ENCODE peak calls at places on chromosomes 1 and 21, in six cellular contexts. W is IMR-90, N is mesenchymal stem cell, C is mesendoderm, X is trophoblast cell, Z is H1. R is an unnamed sample.

GRCh38 chr1:214574598-214575411 is 23.4 kb upstream of the PTPN14 start:
- DNase-seq in X (peak), C (no peak), W (no peak), Z (no peak), N (no peak), R (no peak)

GRCh38 chr1:17170571-17170970 is 34.4 kb upstream of the PADI1 start:
- DNase-seq in W (peak), X (no peak), Z (no peak), N (peak), C (no peak), R (no peak)

GRCh38 chr1:247266053-247266452 is 10.2 kb downstream of the VN1R5 start:
- DNase-seq in X (no peak), C (no peak), W (peak), N (no peak), Z (no peak), R (no peak)

GRCh38 chr1:156421062-156421938 is 52.3 kb downstream of the RHBG start:
- DNase-seq in C (peak), Z (peak), N (peak), X (peak), W (peak), R (peak)

GRCh38 chr1:36691374-36691773 is 208.7 kb upstream of the CSF3R start:
- DNase-seq in N (no peak), X (peak), C (no peak), Z (no peak), W (no peak), R (no peak)

GRCh38 chr1:237124856-237125462 is 83.0 kb downstream of the RYR2 start:
- DNase-seq in N (no peak), C (peak), X (peak), W (no peak), Z (no peak), R (no peak)

GRCh38 chr1:183159960-183160359 is 26.1 kb upstream of the LAMC2 start:
- DNase-seq in N (no peak), X (peak), Z (no peak), C (peak), W (no peak), R (no peak)

GRCh38 chr1:10888791-10889627 is 92.6 kb upstream of the CASZ1 start:
- DNase-seq in C (no peak), W (no peak), X (no peak), N (no peak), Z (peak), R (no peak)

GRCh38 chr1:76562292-76562691 is 305.0 kb upstream of the ST6GALNAC5 start:
- DNase-seq in W (no peak), C (no peak), N (no peak), Z (no peak), X (no peak), R (no peak)

GRCh38 chr1:41366428-41367101 is 5.3 kb downstream of the FOXO6 start:
- DNase-seq in Z (peak), N (no peak), W (no peak), X (no peak), C (no peak), R (no peak)

GRCh38 chr21:37896788-37897187 is 19.5 kb downstream of the KCNJ6 start:
- DNase-seq in N (no peak), W (no peak), X (no peak), Z (no peak), C (no peak), R (no peak)

GRCh38 chr1:212970085-212970484 is 19.7 kb downstream of the VASH2 start:
- DNase-seq in N (no peak), W (no peak), Z (no peak), C (peak), X (no peak), R (no peak)

GRCh38 chr1:113792986-113793385 is 19.3 kb downstream of the RSBN1 start:
- DNase-seq in Z (no peak), C (no peak), X (no peak), N (no peak), W (peak), R (no peak)

GRCh38 chr1:193434319-193434718 is 247.9 kb upstream of the B3GALT2 start:
- DNase-seq in X (no peak), W (peak), N (no peak), C (no peak), Z (no peak), R (no peak)

GRCh38 chr1:3501856-3502665 is 47.6 kb downstream of the ARHGEF16 start:
- DNase-seq in Z (peak), W (peak), N (peak), X (peak), C (peak), R (peak)

GRCh38 chr1:118788372-118788955 is 199.7 kb downstream of the TBX15 start:
- DNase-seq in W (no peak), C (no peak), X (no peak), N (no peak), Z (no peak), R (no peak)

GRCh38 chr1:112807117-112807516 is 92.0 kb upstream of the PPM1J start:
- DNase-seq in N (no peak), C (no peak), W (no peak), Z (no peak), X (peak), R (no peak)

GRCh38 chr1:12166834-12167492 is at the start of gene TNFRSF1B:
- DNase-seq in C (peak), X (peak), W (peak), N (peak), Z (peak), R (peak)

GRCh38 chr1:152162826-152163463 is 3.9 kb upstream of the RPTN start:
- DNase-seq in N (peak), Z (no peak), W (peak), X (peak), C (no peak), R (no peak)

GRCh38 chr1:9371391-9371935 is 78.8 kb downstream of the SPSB1 start:
- DNase-seq in N (peak), Z (no peak), X (peak), C (peak), W (peak), R (peak)

GRCh38 chr1:232629250-232630046 is 485 bp downstream of the SIPA1L2 start:
- DNase-seq in X (peak), W (no peak), C (peak), Z (peak), N (peak), R (no peak)

DNA sequence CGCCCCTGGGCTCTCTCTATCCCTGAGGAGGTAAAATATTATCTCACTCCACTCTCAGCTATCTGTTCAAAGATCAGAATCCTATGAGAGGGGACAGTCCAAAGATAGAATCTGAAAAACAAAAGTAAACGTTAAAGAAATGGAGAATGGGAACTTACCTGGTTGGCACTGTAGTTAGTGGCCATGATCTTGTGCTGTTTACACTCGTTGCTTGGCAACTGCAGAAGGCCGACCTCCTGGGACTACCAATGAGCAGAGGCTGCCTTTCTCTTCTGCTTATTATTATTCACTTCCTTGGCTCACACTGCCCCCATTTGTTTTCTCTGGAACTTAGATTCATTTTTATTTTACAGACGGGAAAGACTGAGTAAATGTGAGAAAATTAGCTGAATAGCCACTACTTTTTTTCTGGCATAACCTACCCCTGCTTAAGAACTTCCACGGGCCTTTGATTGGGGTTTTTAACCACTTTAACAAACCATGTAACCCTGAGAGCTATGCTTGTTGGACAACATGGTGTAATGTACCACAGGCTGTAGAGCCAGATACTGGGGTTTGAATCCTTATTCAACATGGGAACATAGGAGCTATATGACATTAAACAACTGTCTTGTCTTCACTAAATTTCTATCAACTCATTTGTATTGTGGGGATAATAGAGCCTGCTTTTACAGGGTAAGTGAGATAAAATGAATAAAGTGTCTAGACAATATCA is at the start of gene CFAP126:
- DNase-seq in W (peak), Z (no peak), X (peak), C (peak), N (peak), R (no peak)
- H2BK120ac ChIP-seq in W (no peak), Z (no peak), X (no peak), C (no peak), N (no peak), R (no peak)

DNA sequence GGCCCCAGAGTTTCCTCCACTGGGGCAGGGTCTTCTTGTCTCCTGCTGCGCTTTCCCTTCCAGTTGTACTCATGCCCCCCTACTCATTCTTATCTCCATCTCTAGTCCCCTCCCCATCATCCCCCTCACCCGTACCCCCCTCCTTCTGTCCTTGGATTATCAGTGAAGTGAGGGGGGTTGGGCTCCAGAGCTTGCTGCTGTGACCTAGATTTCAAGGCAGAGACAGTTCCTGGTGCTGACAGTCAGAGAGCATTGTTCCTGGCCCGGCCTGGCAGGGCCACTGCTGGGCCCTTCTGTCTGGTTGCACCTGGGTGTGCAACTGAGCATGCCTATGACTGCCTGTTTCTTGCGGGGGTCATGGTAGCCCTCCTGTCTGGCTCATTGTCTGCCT is 4.5 kb downstream of the PEA15 start:
- DNase-seq in Z (no peak), N (no peak), C (peak), W (no peak), X (no peak), R (peak)
- H3K4me3 ChIP-seq in Z (no peak), N (no peak), C (no peak), W (no peak), X (no peak), R (no peak)

GRCh38 chr21:33949516-33950424 is 34.2 kb upstream of the ATP5PO start:
- DNase-seq in Z (peak), W (no peak), N (no peak), X (no peak), C (no peak), R (no peak)

GRCh38 chr21:33948951-33949444 is 33.4 kb upstream of the ATP5PO start:
- DNase-seq in X (no peak), Z (peak), W (no peak), C (no peak), N (no peak), R (no peak)

GRCh38 chr21:33947451-33948095 is 32.0 kb upstream of the ATP5PO start:
- DNase-seq in X (peak), Z (peak), W (peak), C (peak), N (peak), R (peak)

GRCh38 chr21:33950425-33951079 is 34.9 kb upstream of the ATP5PO start:
- DNase-seq in N (no peak), C (no peak), X (no peak), Z (peak), W (no peak), R (no peak)

DNA sequence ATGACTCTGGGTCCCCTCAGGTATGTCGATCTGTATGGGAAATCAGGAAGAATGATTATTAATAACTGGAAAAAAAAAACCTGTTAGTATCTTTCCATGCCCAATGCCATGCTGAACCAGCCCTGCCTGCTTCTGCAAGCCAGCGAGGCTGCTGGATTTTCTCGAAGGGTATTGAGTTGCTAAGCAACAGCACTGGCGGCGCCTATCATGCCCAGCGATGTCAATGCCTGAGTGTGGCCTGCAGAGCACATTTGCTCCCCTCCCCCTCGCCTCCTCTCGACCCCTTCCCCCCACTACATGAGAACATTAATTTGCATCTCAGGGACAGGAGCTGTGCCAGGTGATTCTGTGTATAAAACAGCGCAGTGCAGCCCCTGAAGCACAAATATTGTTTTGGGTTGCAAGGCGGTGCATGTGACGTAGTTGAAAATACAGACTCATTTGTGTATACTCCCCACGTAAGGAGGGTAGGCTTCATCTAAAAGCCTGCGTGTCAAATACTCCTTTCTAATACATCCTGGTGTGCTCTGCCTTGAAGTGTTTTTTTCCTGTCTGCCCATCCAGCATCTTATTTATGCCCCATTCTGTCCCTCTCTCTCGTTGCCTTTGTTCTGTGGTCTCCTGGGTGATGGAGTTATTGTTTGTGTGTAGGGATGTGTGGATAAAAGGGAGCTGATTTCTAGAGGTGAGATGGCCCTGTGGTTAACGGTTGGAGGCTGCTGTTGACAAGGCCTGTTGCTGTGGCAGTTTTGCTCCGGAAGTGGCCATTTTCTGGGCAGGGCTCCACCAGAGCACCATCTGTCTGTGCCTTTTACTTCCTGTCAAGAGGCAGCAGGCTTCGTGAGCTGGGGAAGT is 32.7 kb upstream of the ATP5PO start:
- DNase-seq in W (peak), C (peak), X (peak), N (peak), Z (peak), R (peak)
- H2BK120ac ChIP-seq in W (peak), C (peak), X (peak), N (peak), Z (peak), R (no peak)

GRCh38 chr1:55155522-55155921 is 59.6 kb downstream of the USP24 start:
- DNase-seq in C (peak), Z (no peak), N (no peak), X (no peak), W (no peak), R (no peak)
- H3K4me3 ChIP-seq in C (no peak), Z (no peak), N (no peak), X (no peak), W (no peak), R (no peak)

GRCh38 chr1:15849775-15850449 is 2.4 kb downstream of the SPEN start:
- DNase-seq in W (peak), N (peak), C (peak), X (peak), Z (peak), R (peak)
- H2BK120ac ChIP-seq in W (peak), N (no peak), C (no peak), X (peak), Z (no peak), R (no peak)